ENCODE peak calls at places on chromosomes 5 and 9, in six cellular contexts. S is AG04450, M is PC-3, W is neural progenitor cell, Y is breast epithelium, G is tibial nerve. O is an unnamed sample. For H3K9me3, the result is how much of the 10 kb centered on the place peaks cover.

GRCh38 chr5:132495672-132496630 is 5.4 kb upstream of the IRF1 start:
- DNase-seq in S (peak), W (peak), Y (peak), G (peak), M (peak), O (peak)

GRCh38 chr9:91187311-91187964 is 174.3 kb downstream of the AUH start:
- DNase-seq in G (no peak), M (no peak), Y (no peak), W (no peak), S (no peak), O (no peak)

GRCh38 chr9:124855944-124856773 is 2.9 kb downstream of the WDR38 start:
- DNase-seq in S (no peak), W (peak), G (no peak), Y (no peak), M (peak), O (no peak)

GRCh38 chr9:21465859-21466518 is 16.1 kb downstream of the IFNE start:
- DNase-seq in S (peak), M (peak), G (no peak), W (peak), Y (no peak), O (no peak)

GRCh38 chr5:33433303-33434255 is 7.2 kb upstream of the TARS1 start:
- DNase-seq in G (no peak), M (no peak), W (no peak), Y (no peak), S (no peak), O (no peak)

GRCh38 chr9:91734371-91734981 is 215.6 kb downstream of the ROR2 start:
- DNase-seq in S (no peak), W (peak), G (peak), M (peak), Y (no peak), O (peak)

GRCh38 chr5:111411321-111411720 is 101.0 kb downstream of the STARD4 start:
- DNase-seq in M (no peak), Y (no peak), G (no peak), S (no peak), W (no peak), O (no peak)

GRCh38 chr5:180136661-180137381 is 65.3 kb upstream of the RNF130 start:
- DNase-seq in Y (no peak), M (no peak), G (no peak), W (no peak), S (no peak), O (no peak)

GRCh38 chr5:14142202-14142855 is 813 bp upstream of the TRIO start:
- DNase-seq in W (no peak), G (no peak), M (no peak), S (no peak), Y (no peak), O (no peak)

GRCh38 chr9:4811824-4812223 is 19.1 kb downstream of the RCL1 start:
- DNase-seq in W (no peak), Y (no peak), M (no peak), S (no peak), G (no peak), O (no peak)

GRCh38 chr9:4812872-4813271 is 20.1 kb downstream of the RCL1 start:
- DNase-seq in S (no peak), G (no peak), W (no peak), M (no peak), Y (no peak), O (no peak)

GRCh38 chr9:4815381-4815956 is 22.7 kb downstream of the RCL1 start:
- DNase-seq in Y (no peak), S (no peak), M (no peak), G (no peak), W (no peak), O (no peak)

GRCh38 chr9:4814913-4815312 is 22.2 kb downstream of the RCL1 start:
- DNase-seq in Y (no peak), W (no peak), G (no peak), M (no peak), S (no peak), O (no peak)

DNA sequence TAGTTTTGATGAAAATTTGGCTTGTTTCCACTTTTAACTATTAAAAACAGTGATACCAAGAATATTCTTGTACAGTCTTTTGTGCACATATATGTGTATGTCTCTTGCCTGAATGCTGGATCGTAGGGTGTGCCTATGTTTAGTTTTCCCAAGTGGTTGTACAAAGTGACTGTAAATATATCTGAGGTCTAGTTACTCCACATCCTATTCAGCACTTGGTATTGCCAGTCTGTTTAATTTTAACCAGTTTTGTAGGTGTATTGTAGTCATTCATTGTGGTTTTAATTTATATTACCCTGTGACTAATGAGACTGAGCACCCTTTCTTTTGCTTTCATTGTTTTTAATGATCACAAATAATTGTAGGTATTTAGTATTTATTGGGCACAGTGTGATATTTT is 17.8 kb downstream of the RCL1 start:
- DNase-seq in Y (no peak), M (no peak), G (no peak), S (no peak), W (no peak), O (no peak)
- H3K9me3 ChIP-seq in Y (under half), M (under half), G (under half), S (under half), W (under half), O (under half)

GRCh38 chr5:178866946-178867345 is 7.2 kb downstream of the ZNF354B start:
- DNase-seq in Y (no peak), G (no peak), M (no peak), S (no peak), W (no peak), O (no peak)

GRCh38 chr5:178870411-178870810 is 10.7 kb downstream of the ZNF354B start:
- DNase-seq in S (no peak), W (no peak), M (no peak), Y (no peak), G (no peak), O (no peak)

GRCh38 chr5:178869577-178869976 is 9.8 kb downstream of the ZNF354B start:
- DNase-seq in S (no peak), Y (no peak), W (no peak), G (no peak), M (no peak), O (no peak)

DNA sequence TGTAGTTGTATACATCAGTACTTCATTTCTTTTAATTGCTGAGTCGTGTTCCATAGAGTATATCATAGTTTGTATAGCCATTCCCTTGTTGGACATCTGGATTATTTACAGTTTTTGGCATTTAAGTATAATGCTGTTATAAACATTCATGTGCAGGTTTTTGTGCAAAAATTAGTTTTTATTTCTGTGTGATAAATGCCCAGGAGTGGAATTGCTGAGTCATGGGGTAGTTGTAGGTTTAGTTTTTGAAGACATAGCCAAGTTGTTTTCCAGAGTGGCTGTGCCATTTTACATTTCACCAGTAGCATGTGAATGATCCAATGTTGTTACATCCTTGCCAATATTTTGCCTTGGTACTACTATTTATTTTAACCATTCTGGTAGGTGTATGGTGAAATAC is 12.5 kb downstream of the ZNF354B start:
- DNase-seq in Y (no peak), W (no peak), M (no peak), G (no peak), S (no peak), O (no peak)
- H3K9me3 ChIP-seq in Y (half or more), W (under half), M (under half), G (under half), S (under half), O (under half)

DNA sequence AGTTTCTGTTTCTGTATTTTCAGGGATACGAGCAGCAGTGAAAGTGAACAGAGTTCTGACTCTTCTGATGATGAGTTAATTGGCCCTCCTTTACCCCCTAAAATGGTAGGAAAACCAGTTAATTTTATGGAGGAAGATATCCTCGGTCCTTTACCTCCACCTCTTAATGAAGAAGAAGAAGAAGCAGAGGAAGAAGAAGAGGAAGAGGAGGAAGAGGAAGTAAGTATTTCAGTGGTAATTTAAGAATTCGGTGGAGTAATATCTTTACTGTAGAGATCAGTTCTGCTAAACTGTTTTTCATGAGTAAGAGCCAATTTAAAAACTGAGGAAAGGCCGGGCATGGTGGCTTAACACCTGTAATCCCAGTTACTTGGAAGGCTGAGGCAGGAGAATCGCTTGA is 17.2 kb downstream of the WDR70 start:
- DNase-seq in G (no peak), W (no peak), M (no peak), S (no peak), Y (no peak), O (no peak)
- H3K9me3 ChIP-seq in G (under half), W (under half), M (under half), S (under half), Y (under half), O (under half)

DNA sequence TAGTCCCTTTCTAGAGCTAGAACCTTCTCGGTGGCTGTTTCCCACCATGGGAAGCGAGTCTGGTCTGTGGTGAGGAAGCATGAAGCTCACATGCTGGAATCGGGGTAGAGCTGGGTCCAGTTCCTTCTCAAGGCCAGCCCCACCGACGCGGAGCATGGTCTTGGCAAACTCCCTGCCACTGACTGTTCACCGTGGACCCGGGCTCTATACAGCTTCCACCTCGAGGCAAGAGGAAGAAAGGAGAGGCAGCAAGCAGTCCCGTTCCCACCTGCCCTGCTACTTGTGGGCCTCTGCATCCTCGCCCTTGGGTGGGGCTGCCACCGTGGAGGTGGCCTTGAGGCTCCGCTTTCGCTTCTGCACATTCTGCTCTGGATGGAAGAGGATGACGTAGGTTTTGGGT is 13.7 kb downstream of the GRM6 start:
- DNase-seq in M (no peak), S (no peak), G (no peak), Y (no peak), W (no peak), O (no peak)
- H3K9me3 ChIP-seq in M (under half), S (half or more), G (under half), Y (half or more), W (under half), O (under half)

GRCh38 chr9:131982102-131982501 is 97.6 kb downstream of the MED27 start:
- DNase-seq in G (no peak), Y (no peak), M (no peak), W (no peak), S (no peak), O (no peak)

GRCh38 chr9:131984564-131984963 is 95.1 kb downstream of the MED27 start:
- DNase-seq in Y (no peak), G (no peak), S (no peak), W (no peak), M (peak), O (no peak)

GRCh38 chr9:131980267-131980916 is 99.3 kb downstream of the MED27 start:
- DNase-seq in M (no peak), W (no peak), S (no peak), Y (no peak), G (no peak), O (no peak)

GRCh38 chr9:131982683-131983239 is 96.9 kb downstream of the MED27 start:
- DNase-seq in S (no peak), M (no peak), W (no peak), Y (no peak), G (no peak), O (no peak)

GRCh38 chr9:131981116-131981847 is 98.4 kb downstream of the MED27 start:
- DNase-seq in W (peak), M (peak), G (no peak), Y (no peak), S (no peak), O (no peak)
- H3K9me3 ChIP-seq in W (under half), M (under half), G (under half), Y (under half), S (under half), O (under half)

O was measured in effector memory CD4-positive, alpha-beta T cell.